ENCODE peak calls at places on chromosomes 12 and 14, in six cellular contexts. B is cerebellar cortex; P is stimulated activated CD8-positive, alpha-beta memory T cell treated with anti-CD3 and anti-CD28 coated beads, Interleukin-2, amount 100 ng/mL, for 1 hour; T is AG08396; A is hepatocyte; W is NCI-H2029 treated with DMSO at 0.1 percent for 48 hours. H is an unnamed sample.

GRCh38 chr14:44846232-44846824 is 115.4 kb downstream of the KLHL28 start:
- DNase-seq in B (peak), P (no peak), T (peak), A (peak), W (peak), H (peak)

GRCh38 chr12:71439362-71439612 is 311 bp upstream of the LGR5 start:
- DNase-seq in B (no peak), P (no peak), T (no peak), A (no peak), W (no peak), H (no peak)

GRCh38 chr14:89787525-89787924 is 167.0 kb downstream of the EFCAB11 start:
- DNase-seq in B (no peak), P (no peak), T (no peak), A (no peak), W (no peak), H (peak)

GRCh38 chr14:104706733-104707628 is 17.0 kb upstream of the ADSS1 start:
- DNase-seq in B (no peak), P (no peak), T (no peak), A (no peak), W (no peak), H (no peak)

GRCh38 chr14:51302319-51303030 is 62.4 kb downstream of the TMX1 start:
- DNase-seq in B (peak), P (no peak), T (peak), A (no peak), W (peak), H (peak)

GRCh38 chr14:84465890-84466289 is 1064.1 kb upstream of the FLRT2 start:
- DNase-seq in B (no peak), P (no peak), T (no peak), A (peak), W (no peak), H (peak)

GRCh38 chr12:12267801-12268200 is 957 bp upstream of the LRP6 start:
- DNase-seq in B (peak), P (no peak), T (no peak), A (no peak), W (peak), H (no peak)

GRCh38 chr14:94171208-94171607 is 2.9 kb upstream of the PPP4R4 start:
- DNase-seq in B (peak), P (no peak), T (peak), A (no peak), W (no peak), H (no peak)

GRCh38 chr14:77276295-77276935 is 5.4 kb upstream of the NGB start:
- DNase-seq in B (no peak), P (no peak), T (no peak), A (no peak), W (no peak), H (no peak)

GRCh38 chr14:81193924-81194633 is 26.7 kb downstream of the GTF2A1 start:
- DNase-seq in B (peak), P (no peak), T (no peak), A (no peak), W (no peak), H (no peak)

GRCh38 chr14:69882086-69882864 is 3.1 kb downstream of the SMOC1 start:
- DNase-seq in B (no peak), P (no peak), T (no peak), A (no peak), W (no peak), H (no peak)

GRCh38 chr14:63727231-63727735 is 582 bp downstream of the SGPP1 start:
- DNase-seq in B (peak), P (no peak), T (peak), A (peak), W (no peak), H (peak)

GRCh38 chr12:104863549-104863948 is 94.5 kb downstream of the SLC41A2 start:
- DNase-seq in B (no peak), P (no peak), T (peak), A (no peak), W (no peak), H (no peak)

GRCh38 chr12:105835505-105835904 is 303.2 kb downstream of the NUAK1 start:
- DNase-seq in B (no peak), P (no peak), T (no peak), A (no peak), W (no peak), H (no peak)

GRCh38 chr14:24365600-24366374 is 2.2 kb upstream of the NFATC4 start:
- DNase-seq in B (peak), P (peak), T (peak), A (peak), W (peak), H (peak)

GRCh38 chr14:50542941-50543418 is 10.6 kb upstream of the MAP4K5 start:
- DNase-seq in B (peak), P (no peak), T (peak), A (peak), W (peak), H (peak)

GRCh38 chr14:104295681-104296387 is 157.4 kb downstream of the KIF26A start:
- DNase-seq in B (no peak), P (no peak), T (no peak), A (no peak), W (no peak), H (no peak)

GRCh38 chr14:92352158-92352985 is 29.4 kb downstream of the SLC24A4 start:
- DNase-seq in B (peak), P (no peak), T (no peak), A (no peak), W (no peak), H (peak)

GRCh38 chr12:53867216-53868012 is 71.2 kb upstream of the HOXC13 start:
- DNase-seq in B (no peak), P (no peak), T (peak), A (peak), W (no peak), H (peak)

GRCh38 chr12:7460375-7461259 is 16.7 kb upstream of the CD163L1 start:
- DNase-seq in B (peak), P (peak), T (peak), A (peak), W (no peak), H (peak)

GRCh38 chr14:61076531-61076930 is 95.5 kb downstream of the SLC38A6 start:
- DNase-seq in B (no peak), P (no peak), T (no peak), A (no peak), W (peak), H (peak)

GRCh38 chr14:101878222-101879211 is 85.9 kb upstream of the DYNC1H1 start:
- DNase-seq in B (no peak), P (no peak), T (no peak), A (no peak), W (no peak), H (no peak)

GRCh38 chr14:104086210-104086660 is 735 bp downstream of the ASPG start:
- DNase-seq in B (no peak), P (no peak), T (no peak), A (peak), W (no peak), H (no peak)

GRCh38 chr12:104951759-104952509 is 6.2 kb downstream of the SLC41A2 start:
- DNase-seq in B (no peak), P (no peak), T (peak), A (no peak), W (no peak), H (peak)

GRCh38 chr12:13203028-13203922 is 6.7 kb downstream of the EMP1 start:
- DNase-seq in B (peak), P (no peak), T (no peak), A (no peak), W (no peak), H (no peak)

GRCh38 chr12:47276253-47277070 is 196.7 kb upstream of the AMIGO2 start:
- DNase-seq in B (peak), P (peak), T (peak), A (peak), W (no peak), H (peak)

GRCh38 chr12:131793623-131794022 is 34.6 kb upstream of the MMP17 start:
- DNase-seq in B (no peak), P (no peak), T (no peak), A (no peak), W (no peak), H (no peak)

GRCh38 chr14:102737402-102738372 is 39.6 kb upstream of the TRAF3 start:
- DNase-seq in B (no peak), P (no peak), T (no peak), A (no peak), W (no peak), H (no peak)

GRCh38 chr12:91608562-91608961 is 425.9 kb upstream of the DCN start:
- DNase-seq in B (no peak), P (no peak), T (no peak), A (no peak), W (no peak), H (no peak)